ENCODE peak calls at places on chromosomes 11 and 22, in seven cellular contexts. O is adrenal gland, R is tibial nerve, K is Peyer's patch, F is GM12891, Z is heart left ventricle, P is right lobe of liver. T is an unnamed sample.

GRCh38 chr11:2702771-2703486 is 3.1 kb upstream of the KCNQ1OT1 start:
- DNase-seq in R (no peak), Z (no peak), O (peak), F (no peak), K (no peak), P (peak), T (no peak)

GRCh38 chr22:23237201-23237798 is 57.0 kb downstream of the BCR start:
- DNase-seq in F (no peak), O (no peak), P (no peak), Z (peak), R (peak), K (no peak), T (no peak)

GRCh38 chr11:26778000-26778757 is 56.3 kb upstream of the SLC5A12 start:
- DNase-seq in K (no peak), R (no peak), O (no peak), P (no peak), Z (no peak), F (no peak), T (no peak)

GRCh38 chr11:76159303-76159937 is 46.9 kb downstream of the WNT11 start:
- DNase-seq in F (no peak), K (no peak), Z (peak), R (no peak), O (no peak), P (no peak), T (no peak)

GRCh38 chr11:112925516-112926310 is 35.5 kb upstream of the NCAM1 start:
- DNase-seq in K (no peak), P (no peak), O (no peak), Z (no peak), F (no peak), R (no peak), T (no peak)

GRCh38 chr11:27390959-27391326 is 27.9 kb upstream of the CCDC34 start:
- DNase-seq in R (no peak), F (no peak), O (no peak), P (no peak), K (no peak), Z (no peak), T (no peak)

GRCh38 chr11:114200351-114200750 is 95.8 kb upstream of the NNMT start:
- DNase-seq in R (no peak), Z (no peak), O (no peak), F (no peak), P (no peak), K (no peak), T (no peak)

GRCh38 chr11:6602096-6602940 is 1.1 kb downstream of the RRP8 start:
- DNase-seq in F (no peak), R (no peak), Z (no peak), O (no peak), P (no peak), K (no peak), T (no peak)

GRCh38 chr11:29162490-29162889 is 854.3 kb downstream of the KCNA4 start:
- DNase-seq in R (no peak), Z (no peak), K (no peak), O (no peak), F (no peak), P (no peak), T (no peak)

GRCh38 chr11:69700278-69701140 is 3.3 kb downstream of the FGF19 start:
- DNase-seq in K (no peak), F (no peak), Z (peak), P (peak), R (no peak), O (peak), T (peak)

GRCh38 chr22:30247974-30248373 is 1.4 kb upstream of the LIF start:
- DNase-seq in Z (no peak), F (no peak), R (no peak), P (no peak), O (no peak), K (no peak), T (no peak)
- TF ChIP-seq POLR2A in Z (no peak), F (no peak), R (no peak), P (no peak), O (no peak), K (no peak), T (no peak)

DNA sequence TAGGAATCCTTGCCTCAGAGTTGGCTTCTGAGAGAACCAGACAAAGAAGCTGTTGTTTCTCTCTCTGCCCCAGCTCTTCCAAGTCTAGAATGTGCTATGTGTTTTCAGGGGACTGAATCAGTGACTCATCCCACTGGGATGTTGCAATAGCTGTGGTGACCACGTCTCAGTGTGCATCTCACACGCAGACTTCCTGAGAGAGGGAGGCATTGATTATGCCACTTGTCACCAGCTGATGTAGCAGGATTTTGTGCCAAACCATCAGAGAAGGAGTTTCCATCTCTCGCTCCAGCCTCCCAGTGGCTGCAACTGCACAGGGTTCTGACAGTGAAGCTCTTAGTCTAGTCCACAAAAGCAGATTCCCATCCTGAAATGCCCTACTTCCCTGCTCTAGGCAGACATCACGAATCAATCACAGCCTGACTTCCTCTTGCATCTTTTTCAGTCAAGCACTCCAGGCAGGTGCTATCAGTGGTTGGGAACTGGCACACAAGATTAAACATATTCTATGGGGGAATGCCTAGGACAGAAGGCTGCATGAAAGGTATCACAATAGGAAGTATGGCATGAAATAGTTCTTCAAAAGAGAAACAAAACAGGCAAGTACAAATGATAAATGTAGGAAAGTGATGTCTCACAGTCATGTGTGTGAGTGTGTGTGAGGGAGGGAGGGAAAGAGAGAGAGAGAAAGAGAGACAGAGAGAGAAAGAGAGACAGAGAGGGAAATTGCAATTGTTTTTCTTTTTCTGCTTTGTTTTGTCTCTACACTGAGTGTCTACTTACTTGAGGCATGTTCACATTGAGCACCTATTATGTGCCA is 456.0 kb downstream of the MIAT start:
- DNase-seq in K (peak), F (no peak), P (peak), Z (peak), R (peak), O (peak), T (peak)
- TF ChIP-seq POLR2A in K (no peak), F (no peak), P (peak), Z (no peak), R (no peak), O (no peak), T (no peak)

DNA sequence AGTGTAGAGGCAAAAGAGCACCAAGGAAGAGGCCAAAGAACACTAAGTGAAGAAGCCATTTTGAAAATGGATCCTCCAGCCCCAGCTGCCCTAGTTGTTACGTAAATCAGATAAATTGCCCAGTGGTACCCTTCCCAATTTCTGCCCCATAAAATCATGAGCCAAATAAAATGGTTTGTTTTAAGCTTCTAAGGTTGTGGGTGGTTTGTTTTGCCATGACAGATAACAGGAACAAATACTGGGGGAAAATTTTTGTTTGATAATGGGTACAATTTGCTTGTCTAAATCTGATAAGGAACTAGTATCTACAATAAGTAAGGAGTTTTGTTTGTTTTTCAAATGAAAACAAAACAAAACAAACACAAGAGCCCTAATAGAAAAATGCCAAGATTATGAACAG is 30.6 kb upstream of the HSD17B12 start:
- DNase-seq in F (no peak), R (no peak), P (no peak), K (no peak), Z (no peak), O (no peak), T (no peak)
- TF ChIP-seq POLR2A in F (no peak), R (no peak), P (no peak), K (no peak), Z (no peak), O (no peak), T (no peak)

GRCh38 chr11:31366795-31367194 is 2.7 kb downstream of the DCDC1 start:
- DNase-seq in O (no peak), Z (no peak), K (no peak), R (no peak), F (no peak), P (no peak), T (no peak)

DNA sequence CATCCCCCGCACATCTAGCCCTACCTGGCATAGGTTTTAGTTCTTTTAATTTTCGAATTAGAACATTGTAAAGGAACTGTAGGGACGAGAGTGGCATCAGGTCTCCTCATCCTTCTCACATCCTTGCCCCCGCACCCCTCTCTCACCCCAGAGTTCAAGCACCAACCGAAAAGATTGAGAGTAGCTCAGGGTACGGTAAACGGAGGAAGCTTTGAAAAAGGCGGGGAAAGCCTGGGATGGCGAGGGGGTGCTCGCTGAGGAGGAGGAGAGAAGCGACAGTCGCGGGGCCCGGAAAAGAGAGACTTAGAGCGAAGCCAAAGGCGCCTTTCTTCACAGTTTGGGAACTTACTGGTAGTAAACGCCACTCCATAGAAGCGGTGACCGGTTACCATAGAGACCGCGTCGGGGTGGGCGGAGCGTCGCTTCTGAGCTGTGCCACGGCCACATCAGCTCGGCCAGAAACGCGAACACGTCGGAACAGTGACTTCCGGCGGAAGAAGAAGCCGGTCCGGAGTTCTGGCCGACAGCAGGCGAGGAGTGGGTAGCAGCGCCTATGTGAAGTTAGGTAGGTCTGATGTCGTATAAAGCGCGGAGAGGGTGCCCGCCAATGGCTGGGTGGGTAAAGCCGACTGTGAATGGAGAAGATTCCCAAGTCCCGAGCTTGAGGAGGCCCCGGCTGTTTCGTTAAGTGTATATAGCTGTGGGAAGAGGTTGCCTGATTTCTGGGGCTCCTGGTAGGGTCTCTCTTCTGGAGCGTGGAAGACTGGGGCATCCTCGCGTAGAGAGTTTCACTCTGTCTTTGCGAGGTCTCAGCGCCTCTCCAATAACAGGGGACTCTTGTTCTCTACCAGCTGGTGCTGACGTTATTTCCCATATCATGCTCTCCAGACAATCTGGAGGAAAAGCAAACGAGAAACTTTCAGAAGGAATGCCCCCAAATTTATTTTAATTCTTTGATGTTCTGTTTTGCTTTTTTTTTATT is at the start of the genes DCDC1 and DNAJC24:
- DNase-seq in K (peak), P (peak), O (peak), F (peak), Z (peak), R (peak), T (peak)
- TF ChIP-seq POLR2A in K (peak), P (no peak), O (no peak), F (peak), Z (peak), R (peak), T (peak)